ENCODE peak calls at places on chromosomes 6 and 20, in six cellular contexts. L is GM18507; Y is CD8-positive, alpha-beta memory T cell; X is GM19239; E is amniotic stem cell; P is NCI-H345. R is an unnamed sample.

GRCh38 chr6:170080169-170080827 is 210.6 kb downstream of the DLL1 start:
- DNase-seq in L (no peak), Y (no peak), X (no peak), E (no peak), P (no peak), R (peak; percentile 70)

GRCh38 chr6:152129606-152130249 is 322.2 kb downstream of the ESR1 start:
- DNase-seq in L (no peak), Y (no peak), X (no peak), E (no peak), P (no peak), R (no peak)

GRCh38 chr6:170289108-170289931 is 1.6 kb downstream of the DLL1 start:
- DNase-seq in L (no peak), Y (no peak), X (no peak), E (no peak), P (no peak), R (peak; percentile 84)

GRCh38 chr6:38058022-38058421 is 238.5 kb downstream of the ZFAND3 start:
- DNase-seq in L (no peak), Y (no peak), X (peak; percentile 4), E (peak; percentile 31), P (no peak), R (no peak)

GRCh38 chr20:61543931-61544745 is 292.1 kb downstream of the CDH4 start:
- DNase-seq in L (no peak), Y (no peak), X (no peak), E (no peak), P (no peak), R (no peak)

GRCh38 chr6:3022765-3023662 is 23.3 kb downstream of the NQO2 start:
- DNase-seq in L (no peak), Y (peak; percentile 23), X (no peak), E (no peak), P (no peak), R (peak; percentile 87)

GRCh38 chr6:41966961-41967311 is 25.3 kb upstream of the CCND3 start:
- DNase-seq in L (no peak), Y (no peak), X (no peak), E (no peak), P (no peak), R (no peak)

GRCh38 chr6:131258816-131259476 is 123.7 kb downstream of the AKAP7 start:
- DNase-seq in L (no peak), Y (no peak), X (no peak), E (no peak), P (no peak), R (no peak)

GRCh38 chr20:19993937-19994667 is 23.1 kb upstream of the NAA20 start:
- DNase-seq in L (no peak), Y (no peak), X (no peak), E (no peak), P (no peak), R (no peak)

GRCh38 chr6:26554669-26555504 is 16.7 kb downstream of the HMGN4 start:
- DNase-seq in L (no peak), Y (peak; percentile 33), X (no peak), E (no peak), P (no peak), R (no peak)

GRCh38 chr20:32609993-32610896 is 25.1 kb upstream of the NOL4L start:
- DNase-seq in L (no peak), Y (no peak), X (no peak), E (no peak), P (peak; percentile 68), R (no peak)

GRCh38 chr6:19789100-19789805 is 47.9 kb upstream of the ID4 start:
- DNase-seq in L (no peak), Y (no peak), X (no peak), E (no peak), P (no peak), R (no peak)